ENCODE peak calls at places on chromosome 7, in nine cellular contexts. F, S, D, B, P, Z, J, R and T are unnamed samples. For H3K9me3, the result is how much of the 10 kb centered on the place peaks cover.

GRCh38 chr7:121331574-121331973 is 2.8 kb downstream of the WNT16 start:
- DNase-seq in D (no peak), F (no peak), R (no peak), P (no peak), J (no peak), S (no peak), B (no peak), Z (no peak), T (no peak)

GRCh38 chr7:145831616-145832206 is 284.9 kb upstream of the CNTNAP2 start:
- DNase-seq in Z (no peak), F (no peak), J (no peak), P (no peak), D (no peak), R (no peak), S (no peak), B (no peak), T (no peak)

GRCh38 chr7:128938524-128939074 is 872 bp downstream of the IRF5 start:
- DNase-seq in F (peak), Z (no peak), P (no peak), J (no peak), R (no peak), S (no peak), D (peak), B (no peak), T (no peak)

GRCh38 chr7:124671976-124672375 is 93.6 kb downstream of the GPR37 start:
- DNase-seq in J (no peak), B (no peak), P (no peak), S (no peak), D (no peak), Z (no peak), R (no peak), F (no peak), T (no peak)

GRCh38 chr7:31788445-31788844 is 101.4 kb downstream of the PPP1R17 start:
- DNase-seq in Z (no peak), F (no peak), P (no peak), B (no peak), S (no peak), R (no peak), D (no peak), J (no peak), T (no peak)

GRCh38 chr7:91355680-91356435 is 91.6 kb downstream of the FZD1 start:
- DNase-seq in P (no peak), R (no peak), D (no peak), F (no peak), Z (no peak), B (no peak), S (no peak), J (no peak), T (no peak)

GRCh38 chr7:81908220-81908619 is 138.4 kb upstream of the HGF start:
- DNase-seq in S (no peak), B (no peak), F (no peak), P (no peak), Z (no peak), R (no peak), D (no peak), J (no peak), T (no peak)

GRCh38 chr7:931871-932650 is 22.4 kb downstream of the ADAP1 start:
- DNase-seq in S (no peak), B (no peak), P (no peak), F (peak), Z (peak), D (peak), J (no peak), R (no peak), T (no peak)

GRCh38 chr7:155344270-155344617 is 46.6 kb downstream of the INSIG1 start:
- DNase-seq in J (no peak), P (no peak), F (peak), Z (no peak), D (no peak), B (no peak), S (no peak), R (no peak), T (no peak)

GRCh38 chr7:23469150-23469960 is 936 bp downstream of the IGF2BP3 start:
- DNase-seq in Z (no peak), J (no peak), R (no peak), D (no peak), S (no peak), P (peak), B (no peak), F (no peak), T (peak)

GRCh38 chr7:118352854-118353453 is 128.4 kb downstream of the ANKRD7 start:
- DNase-seq in S (no peak), P (no peak), J (no peak), B (no peak), F (no peak), D (no peak), Z (no peak), R (no peak), T (no peak)

GRCh38 chr7:51666261-51666660 is 349.7 kb upstream of the COBL start:
- DNase-seq in P (no peak), Z (no peak), R (no peak), B (no peak), J (no peak), S (no peak), F (no peak), D (no peak), T (no peak)

GRCh38 chr7:70298780-70299446 is 700.6 kb downstream of the AUTS2 start:
- DNase-seq in Z (no peak), D (no peak), J (no peak), S (no peak), F (no peak), R (no peak), B (no peak), P (no peak), T (no peak)

GRCh38 chr7:45118830-45119452 is 7.4 kb upstream of the TBRG4 start:
- DNase-seq in P (no peak), D (no peak), S (no peak), Z (no peak), F (no peak), R (no peak), B (no peak), J (no peak), T (no peak)

DNA sequence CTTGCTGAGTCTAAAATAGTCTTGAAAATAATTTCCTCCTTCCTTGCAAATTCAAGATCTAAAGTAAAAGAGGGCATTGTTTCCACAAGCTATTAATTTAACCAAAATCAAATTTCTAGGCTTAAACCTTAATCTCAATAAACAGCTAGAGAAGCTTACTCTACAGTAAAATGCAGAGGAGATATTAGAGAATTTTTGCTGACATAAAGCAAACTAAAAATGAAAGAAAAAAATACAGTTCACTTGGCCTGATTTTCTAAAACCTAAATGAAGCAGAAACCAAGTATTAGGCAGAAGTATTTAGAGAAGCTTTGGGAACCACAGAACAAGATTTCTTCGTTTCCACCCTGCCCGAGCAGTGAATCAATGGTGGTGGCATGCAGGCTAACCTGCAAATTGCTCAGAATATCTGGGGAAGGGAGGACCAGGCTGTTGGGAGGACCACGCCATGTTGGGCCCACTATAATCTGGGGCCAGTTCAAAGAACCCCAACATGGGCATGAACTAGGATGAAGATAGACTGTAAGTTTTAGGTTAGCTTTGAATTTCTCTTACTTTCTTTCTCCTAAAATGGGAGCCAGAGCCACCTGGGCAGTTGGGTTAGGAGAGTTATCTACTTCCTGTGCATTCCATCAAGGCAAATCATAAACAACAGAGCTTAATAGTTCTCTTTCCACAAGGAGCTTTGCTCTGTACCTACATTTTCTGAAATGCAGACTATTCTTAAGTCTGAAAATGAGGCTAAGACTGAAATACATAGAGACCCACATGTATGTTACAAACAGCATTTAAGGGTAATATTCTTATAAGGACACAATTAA is 4.1 kb downstream of the LAMB1 start:
- DNase-seq in R (no peak), D (no peak), Z (no peak), F (no peak), B (no peak), J (no peak), P (no peak), S (no peak), T (no peak)
- H3K27ac ChIP-seq in R (peak), D (peak), Z (no peak), F (peak), B (peak), J (no peak), P (no peak), S (no peak), T (no peak)

DNA sequence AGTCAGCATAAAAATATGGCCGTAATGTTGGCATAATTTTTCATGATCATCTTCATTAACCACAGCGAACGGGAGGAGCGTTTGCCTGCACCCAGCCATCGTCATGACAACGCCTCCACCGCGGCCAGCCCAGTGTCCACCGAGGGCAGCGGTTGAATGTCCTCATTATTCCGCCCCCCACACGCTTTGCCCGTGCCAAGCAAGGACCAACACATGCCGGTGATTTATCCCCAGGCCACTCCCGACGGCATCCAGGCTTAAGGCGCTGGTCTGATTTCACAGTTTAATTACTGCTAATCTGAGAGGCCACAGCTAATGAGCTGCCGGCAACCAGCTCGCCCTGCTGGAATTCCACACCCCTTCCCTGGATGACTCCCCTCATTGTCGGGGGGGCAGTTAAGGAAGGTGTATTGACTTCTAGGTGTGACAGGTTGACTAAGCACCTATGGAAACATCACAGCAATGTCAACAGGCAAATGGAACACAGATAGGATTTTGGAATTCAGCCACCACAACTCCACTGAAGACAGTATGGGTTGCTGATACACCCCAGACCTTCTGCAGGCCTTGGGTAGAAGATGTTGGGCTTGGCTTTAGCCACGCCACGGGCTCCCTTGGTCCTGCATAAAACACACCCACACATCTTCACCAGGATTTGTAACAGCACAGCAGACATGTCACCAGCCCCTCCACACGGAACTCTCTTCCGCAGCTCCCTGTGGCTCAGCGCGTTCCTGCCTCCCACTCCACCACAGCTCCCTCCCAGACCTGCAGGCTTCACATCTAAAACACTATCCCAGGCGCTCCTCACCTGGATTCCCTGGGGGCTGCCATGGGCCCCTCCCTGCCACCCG is 432.4 kb downstream of the DNAJB6 start:
- DNase-seq in P (no peak), S (peak), B (no peak), F (peak), J (no peak), Z (no peak), R (no peak), D (no peak), T (no peak)
- H3K9me3 ChIP-seq in P (under half), S (under half), B (under half), F (under half), J (under half), Z (under half), R (under half), D (under half), T (under half)

DNA sequence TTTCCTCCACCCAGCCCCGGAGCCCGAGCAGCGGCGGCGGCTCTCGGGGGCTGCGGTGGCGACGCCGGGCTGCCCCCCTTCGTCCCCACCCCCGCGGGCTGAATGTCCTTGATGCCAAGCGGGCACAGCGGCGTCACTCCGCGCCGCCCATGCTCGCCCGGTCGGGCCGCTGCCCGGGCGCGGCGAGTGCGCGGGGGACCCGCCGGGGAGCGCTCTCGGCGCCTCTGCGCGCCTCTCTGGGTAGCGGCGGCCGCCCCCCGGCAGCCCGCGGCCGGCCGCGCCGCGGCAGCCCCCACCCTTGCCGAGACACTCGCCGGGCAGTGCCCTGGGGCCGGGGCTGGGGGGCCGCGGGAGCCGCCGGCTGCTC is 436 bp upstream of the PLXNA4 start:
- DNase-seq in B (no peak), P (no peak), J (no peak), D (no peak), F (no peak), Z (no peak), R (no peak), S (no peak), T (no peak)
- H3K4me3 ChIP-seq in B (peak), P (peak), J (no peak), D (peak), F (peak), Z (no peak), R (peak), S (peak), T (no peak)

DNA sequence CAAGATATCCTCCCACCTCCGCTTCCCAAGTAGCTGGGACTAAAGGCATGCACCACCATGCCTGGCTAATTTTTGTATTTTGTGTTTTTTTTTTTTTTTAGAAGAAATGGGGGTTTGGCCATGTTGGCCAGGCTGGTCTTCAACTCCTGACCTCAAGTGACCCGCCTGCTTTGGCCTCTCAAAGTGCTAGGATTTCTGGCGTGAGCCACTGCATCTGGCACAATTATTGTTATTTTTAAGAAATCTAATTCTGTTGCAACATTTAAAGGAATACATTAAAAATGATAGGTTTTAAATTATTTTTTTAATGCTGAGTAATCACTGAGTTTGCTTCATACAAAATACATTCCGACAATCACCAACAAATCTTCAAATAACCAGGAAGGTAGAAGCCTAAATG is 178.1 kb upstream of the SEMA3E start:
- DNase-seq in Z (no peak), S (no peak), J (no peak), B (no peak), D (no peak), P (no peak), F (no peak), R (no peak), T (no peak)
- H3K27ac ChIP-seq in Z (no peak), S (no peak), J (no peak), B (no peak), D (no peak), P (no peak), F (no peak), R (no peak), T (no peak)

GRCh38 chr7:105711726-105712402 is 130.6 kb upstream of the EFCAB10 start:
- DNase-seq in P (no peak), D (no peak), S (no peak), F (no peak), Z (no peak), R (no peak), B (no peak), J (no peak), T (no peak)
- H3K9me3 ChIP-seq in P (under half), D (under half), S (under half), F (under half), Z (under half), R (under half), B (under half), J (under half), T (under half)

DNA sequence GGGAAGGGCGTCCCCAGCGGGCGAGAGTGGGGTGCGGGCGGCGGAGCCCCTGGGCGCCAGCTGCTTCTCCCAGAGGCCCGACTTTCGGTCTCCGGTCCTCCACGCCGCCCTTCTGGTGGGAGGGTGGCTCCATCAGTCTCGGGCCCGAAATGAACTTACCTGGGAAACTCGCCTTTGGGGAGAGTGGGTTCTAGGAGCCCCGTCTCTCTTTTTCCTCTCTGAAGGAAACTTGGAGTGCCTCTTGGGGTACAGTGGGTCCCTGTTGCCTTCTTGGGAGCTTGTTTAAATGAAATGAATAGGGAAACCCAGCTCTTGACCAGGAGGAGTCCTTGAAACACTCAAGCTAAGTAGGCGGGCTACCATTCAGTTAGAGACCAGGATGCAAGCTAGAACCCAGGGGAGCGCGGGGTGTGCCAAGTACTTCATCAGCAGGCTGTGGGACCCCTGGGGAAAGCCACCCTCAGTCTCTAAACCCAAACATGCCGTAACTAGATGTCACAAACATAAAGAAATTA is 1.3 kb downstream of the SLC26A4 start:
- DNase-seq in B (no peak), F (no peak), R (no peak), Z (no peak), S (no peak), P (no peak), J (no peak), D (no peak), T (no peak)
- H3K4me3 ChIP-seq in B (peak), F (peak), R (peak), Z (peak), S (peak), P (peak), J (peak), D (peak), T (peak)